ENCODE peak calls at places on chromosome 22, in four cellular contexts. U is heart left ventricle, T is ovary, M is tibial artery. Y is an unnamed sample.

GRCh38 chr22:29470159-29470855 is 9.7 kb upstream of the NEFH start:
- DNase-seq in U (peak), T (no peak), M (no peak), Y (peak)

GRCh38 chr22:27224485-27225364 is 567.3 kb downstream of the MIAT start:
- DNase-seq in U (peak), T (peak), M (no peak), Y (no peak)

GRCh38 chr22:29313126-29314071 is 2.1 kb downstream of the RASL10A start:
- DNase-seq in U (no peak), T (no peak), M (peak), Y (no peak)

GRCh38 chr22:27347951-27348350 is 453.6 kb downstream of the MN1 start:
- DNase-seq in U (no peak), T (no peak), M (no peak), Y (no peak)

GRCh38 chr22:28316014-28316413 is 363.6 kb downstream of the TTC28 start:
- DNase-seq in U (no peak), T (no peak), M (no peak), Y (peak)

GRCh38 chr22:21009638-21010425 is 5.1 kb upstream of the P2RX6 start:
- DNase-seq in U (no peak), T (no peak), M (no peak), Y (peak)

GRCh38 chr22:44455151-44455962 is 42.7 kb downstream of the RTL6 start:
- DNase-seq in U (no peak), T (no peak), M (no peak), Y (peak)

GRCh38 chr22:17436981-17437410 is 67.7 kb downstream of the CECR2 start:
- DNase-seq in U (no peak), T (no peak), M (no peak), Y (no peak)

GRCh38 chr22:40345271-40345670 is 1.0 kb upstream of the ADSL start:
- DNase-seq in U (no peak), T (no peak), M (no peak), Y (peak)

GRCh38 chr22:44710474-44711235 is 8.7 kb downstream of the PRR5 start:
- DNase-seq in U (no peak), T (no peak), M (no peak), Y (no peak)

GRCh38 chr22:47842119-47842518 is 1079.7 kb downstream of the TBC1D22A start:
- DNase-seq in U (no peak), T (no peak), M (no peak), Y (no peak)

GRCh38 chr22:39476664-39477063 is 19.9 kb downstream of the MGAT3 start:
- DNase-seq in U (no peak), T (no peak), M (no peak), Y (no peak)

GRCh38 chr22:39820266-39820665 is 73.3 kb downstream of the ENTHD1 start:
- DNase-seq in U (no peak), T (no peak), M (no peak), Y (peak)

GRCh38 chr22:24681236-24681635 is 78.2 kb downstream of the GGT1 start:
- DNase-seq in U (no peak), T (no peak), M (no peak), Y (no peak)

GRCh38 chr22:48923909-48924475 is 903.7 kb downstream of the BRD1 start:
- DNase-seq in U (no peak), T (no peak), M (no peak), Y (no peak)

GRCh38 chr22:24694971-24695928 is 79.3 kb downstream of the PIWIL3 start:
- DNase-seq in U (no peak), T (no peak), M (no peak), Y (no peak)

DNA sequence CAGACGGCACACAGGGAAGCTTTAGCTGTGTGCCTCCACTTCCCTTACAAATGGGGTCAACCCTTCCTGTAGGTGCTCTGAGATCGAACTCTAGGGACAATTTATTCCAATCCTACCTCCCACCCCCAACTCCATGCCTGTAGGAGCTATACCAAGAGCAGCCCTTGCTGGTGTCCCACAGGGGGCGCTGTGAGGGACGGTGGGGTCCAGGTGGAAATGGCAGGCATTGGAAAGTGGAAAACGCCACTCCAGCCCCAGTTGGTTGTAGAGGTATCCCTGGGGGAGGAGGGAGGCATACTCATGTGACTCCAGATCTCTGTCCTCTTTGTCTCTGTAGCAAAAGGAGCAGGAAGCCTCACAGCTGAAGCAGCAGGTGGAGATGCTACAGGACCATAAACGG is 161.3 kb downstream of the MYO18B start:
- DNase-seq in U (no peak), T (no peak), M (no peak), Y (no peak)
- TF ChIP-seq CTCF in U (no peak), T (no peak), M (no peak), Y (no peak)

DNA sequence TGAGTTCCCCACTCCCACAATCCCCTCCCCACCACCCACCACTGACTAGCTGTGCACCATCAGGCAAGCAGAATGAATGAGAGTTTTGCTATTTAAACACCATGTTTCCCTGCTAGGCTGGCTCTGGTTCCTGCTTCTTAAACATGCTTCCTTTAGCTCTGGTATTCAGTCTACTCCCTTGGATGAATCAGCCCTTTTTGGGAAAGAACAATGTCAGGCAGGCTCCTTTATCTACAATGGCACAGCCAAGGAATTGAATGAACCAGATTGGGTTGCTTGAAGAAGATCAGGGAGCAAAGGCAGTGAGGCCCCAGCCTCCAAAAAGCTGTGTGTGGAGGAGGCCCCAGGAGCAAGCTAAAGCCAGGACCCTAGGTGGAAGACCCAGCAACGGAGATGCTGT is 92.9 kb upstream of the ISX start:
- DNase-seq in U (no peak), T (no peak), M (no peak), Y (no peak)
- H3K4me3 ChIP-seq in U (no peak), T (no peak), M (no peak), Y (no peak)

DNA sequence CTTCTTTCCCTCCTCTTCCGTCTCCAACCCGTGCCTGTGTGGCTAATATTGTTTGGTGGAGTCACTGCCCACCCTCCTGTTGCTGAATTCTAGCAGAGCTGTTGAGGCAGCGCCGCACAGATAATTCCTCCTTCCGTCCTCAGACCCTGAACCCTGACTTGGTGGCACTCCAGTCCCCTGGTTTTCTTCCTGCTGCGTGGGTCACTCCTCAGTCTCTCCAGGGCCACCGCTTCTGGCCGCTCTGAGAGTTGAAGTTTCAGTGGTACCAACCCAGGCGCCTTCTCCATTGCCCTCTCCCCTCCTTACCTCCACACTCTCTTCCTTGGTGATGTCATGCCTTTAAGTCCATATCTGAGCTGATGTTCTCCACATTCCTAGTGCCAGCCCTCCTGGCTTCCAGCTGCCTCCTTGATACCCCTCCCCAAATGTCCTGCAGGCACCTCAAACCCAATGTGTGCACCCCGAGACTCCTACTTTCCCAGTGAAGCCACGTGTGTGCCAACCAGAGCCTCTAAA is 54.5 kb upstream of the RASD2 start:
- DNase-seq in U (no peak), T (no peak), M (no peak), Y (no peak)
- TF ChIP-seq CTCF in U (no peak), T (no peak), M (no peak), Y (no peak)

GRCh38 chr22:31586137-31586920 is 75.7 kb downstream of the PISD start:
- DNase-seq in U (no peak), T (no peak), M (no peak), Y (no peak)
- H3K4me3 ChIP-seq in U (no peak), T (no peak), M (no peak), Y (no peak)

DNA sequence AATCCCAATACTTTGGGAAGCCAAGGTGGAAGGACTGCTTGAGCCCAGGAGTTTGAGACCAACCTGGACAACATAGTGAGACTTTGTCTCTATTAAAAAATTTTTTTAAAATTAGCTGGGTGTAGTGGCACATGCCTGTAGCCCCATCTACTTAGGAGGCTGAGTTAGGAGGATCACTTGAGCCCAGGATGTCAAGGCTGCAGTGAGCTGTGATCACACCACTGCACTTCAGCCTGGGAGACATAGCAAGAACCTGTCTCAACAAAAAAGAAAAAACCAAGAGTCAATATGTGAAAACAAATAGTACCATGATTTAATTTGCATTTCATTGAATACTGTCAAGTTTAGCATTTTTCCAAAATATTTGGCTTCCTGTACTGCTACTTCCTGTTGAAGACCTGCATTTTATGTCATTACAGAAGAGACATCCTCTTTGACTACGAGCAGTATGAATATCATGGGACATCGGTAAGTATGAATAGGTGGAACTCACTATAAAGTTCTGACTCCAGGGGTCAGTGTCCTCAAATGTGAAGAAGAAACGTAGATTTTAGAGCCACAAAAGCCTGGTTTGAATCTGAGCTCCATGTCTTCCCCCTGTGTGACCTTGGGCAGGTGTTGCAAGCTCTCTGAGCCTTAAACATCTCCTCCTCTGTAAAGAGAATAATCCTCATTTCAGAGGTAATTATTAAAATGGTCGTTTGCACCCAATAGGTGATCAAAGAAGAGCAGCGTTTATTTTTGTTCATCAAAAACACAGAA is 16.0 kb downstream of the CDC45 start:
- DNase-seq in U (no peak), T (no peak), M (no peak), Y (peak)
- TF ChIP-seq CTCF in U (peak), T (no peak), M (no peak), Y (peak)

GRCh38 chr22:46089426-46090041 is 60.8 kb upstream of the PPARA start:
- DNase-seq in U (no peak), T (peak), M (peak), Y (no peak)

GRCh38 chr22:46087336-46087690 is 63.0 kb upstream of the PPARA start:
- DNase-seq in U (no peak), T (no peak), M (no peak), Y (no peak)

GRCh38 chr22:46086577-46087335 is 63.6 kb upstream of the PPARA start:
- DNase-seq in U (no peak), T (peak), M (peak), Y (no peak)

GRCh38 chr22:46088541-46089311 is 61.6 kb upstream of the PPARA start:
- DNase-seq in U (no peak), T (peak), M (peak), Y (no peak)

DNA sequence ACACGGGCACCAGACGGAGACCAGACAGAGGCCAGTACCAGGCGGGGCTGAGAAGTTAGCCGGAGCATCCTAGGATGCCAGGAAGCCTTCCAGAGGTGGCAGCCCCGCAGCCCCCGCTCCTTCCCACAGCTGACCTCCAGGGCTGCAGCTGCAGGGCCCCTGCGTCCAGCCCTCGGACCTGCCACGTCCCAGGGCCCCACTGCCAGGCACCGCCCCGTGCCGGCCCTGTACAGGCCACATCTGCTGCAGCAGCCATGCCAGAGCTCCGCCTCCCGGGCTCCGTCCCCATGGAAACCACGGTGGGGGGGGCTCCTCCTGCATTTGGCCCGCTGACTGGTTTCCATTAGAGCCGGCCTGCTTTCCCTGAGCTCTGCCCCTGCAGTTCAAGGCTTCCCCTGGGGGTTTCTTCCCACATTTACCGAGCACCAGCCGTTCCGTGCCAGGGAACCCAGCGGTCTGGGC is 62.5 kb upstream of the PPARA start:
- DNase-seq in U (peak), T (peak), M (peak), Y (no peak)
- H3K4me3 ChIP-seq in U (peak), T (peak), M (peak), Y (no peak)

DNA sequence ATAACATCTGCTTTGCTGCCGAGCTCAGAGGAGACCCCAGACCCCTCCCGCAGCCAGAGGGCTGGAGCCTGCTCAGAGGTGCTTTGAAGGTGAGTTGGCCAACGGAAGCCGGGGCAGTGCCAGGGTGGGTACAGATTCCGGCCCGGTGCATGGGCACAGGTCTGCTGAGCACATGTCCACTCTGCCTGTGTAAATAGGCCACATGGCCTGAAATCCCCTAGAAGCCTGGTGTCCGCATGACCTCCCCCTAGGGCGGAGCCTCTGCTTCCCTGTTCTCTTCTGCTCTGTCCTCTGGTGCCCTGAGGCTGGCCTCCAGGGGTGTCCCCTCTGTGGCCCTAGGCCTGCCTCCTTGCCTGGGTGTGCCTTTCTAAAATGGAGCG is 19.6 kb upstream of the TXNRD2 start:
- DNase-seq in U (no peak), T (no peak), M (no peak), Y (no peak)
- TF ChIP-seq CTCF in U (no peak), T (no peak), M (no peak), Y (no peak)

GRCh38 chr22:31917227-31917921 is 27.0 kb upstream of the YWHAH start:
- DNase-seq in U (peak), T (no peak), M (peak), Y (no peak)
- H3K4me3 ChIP-seq in U (no peak), T (no peak), M (no peak), Y (no peak)

DNA sequence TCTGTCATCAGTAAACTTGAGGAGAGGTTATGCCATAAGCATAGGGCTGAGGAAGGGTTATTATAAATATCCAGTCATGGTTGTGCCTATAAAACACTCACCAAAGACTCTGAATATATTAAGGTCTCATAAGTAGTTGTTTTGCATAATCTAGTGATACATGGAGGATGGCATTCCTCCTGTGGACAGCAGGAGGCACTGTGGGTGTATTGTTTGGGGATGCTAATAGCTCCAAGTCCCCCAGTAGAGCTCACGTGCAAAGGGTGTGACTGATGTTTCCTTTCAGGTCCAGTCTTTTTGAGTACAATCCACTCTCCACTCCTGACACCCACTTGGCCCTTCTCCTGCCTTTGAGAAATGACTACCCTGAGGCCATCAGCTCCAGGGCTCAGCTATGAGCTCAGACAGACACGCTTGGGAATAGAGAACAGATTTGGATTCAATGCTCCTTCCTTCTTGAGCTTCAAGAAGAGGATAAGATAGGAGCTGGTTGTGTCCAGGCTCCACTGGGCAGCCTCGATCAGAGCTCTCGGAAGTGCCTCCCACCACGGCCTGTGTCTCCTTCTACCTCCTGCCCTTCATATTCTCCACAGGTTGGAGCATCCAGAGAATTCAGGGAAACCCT is 85.2 kb upstream of the IGLL5 start:
- DNase-seq in U (no peak), T (no peak), M (no peak), Y (no peak)
- TF ChIP-seq CTCF in U (peak), T (no peak), M (no peak), Y (no peak)